ENCODE peak calls at places on chromosomes 11 and 22, in five cellular contexts. J is HepG2, T is H1, Z is GM12892, G is GM12878. L is an unnamed sample.
A peak's percentile ranks its signal among the peaks of the same experiment; 100 is the strongest.

GRCh38 chr11:93606314-93606713 is 55.2 kb upstream of the CEP295 start:
- DNase-seq in J (no peak), T (no peak), Z (no peak), G (no peak), L (no peak)

GRCh38 chr22:43185860-43186261 is 1.1 kb downstream of the TTLL12 start:
- DNase-seq in J (peak; percentile 45), T (no peak), Z (no peak), G (no peak), L (no peak)

GRCh38 chr22:36862251-36863242 is 1.7 kb downstream of the NCF4 start:
- DNase-seq in J (no peak), T (no peak), Z (peak; percentile 62), G (peak; percentile 73), L (peak; percentile 57)

GRCh38 chr11:43825217-43825816 is 55.3 kb upstream of the ALKBH3 start:
- DNase-seq in J (peak; percentile 8), T (no peak), Z (no peak), G (no peak), L (no peak)

GRCh38 chr11:269146-269890 is 8.9 kb upstream of the NLRP6 start:
- DNase-seq in J (peak; percentile 21), T (no peak), Z (no peak), G (peak; percentile 99), L (no peak)

GRCh38 chr11:1482581-1483444 is 3.8 kb downstream of the MOB2 start:
- DNase-seq in J (no peak), T (no peak), Z (no peak), G (no peak), L (no peak)

GRCh38 chr11:10387209-10388083 is 67.6 kb upstream of the AMPD3 start:
- DNase-seq in J (no peak), T (no peak), Z (no peak), G (no peak), L (no peak)

GRCh38 chr11:57458410-57459111 is 1.8 kb upstream of the RTN4RL2 start:
- DNase-seq in J (no peak), T (no peak), Z (no peak), G (no peak), L (no peak)

GRCh38 chr22:27487600-27488450 is 313.7 kb downstream of the MN1 start:
- DNase-seq in J (peak; percentile 33), T (no peak), Z (no peak), G (no peak), L (no peak)

GRCh38 chr11:62088331-62088933 is 35.4 kb upstream of the INCENP start:
- DNase-seq in J (no peak), T (no peak), Z (no peak), G (no peak), L (no peak)

GRCh38 chr22:28435960-28436359 is 243.7 kb downstream of the TTC28 start:
- DNase-seq in J (no peak), T (no peak), Z (no peak), G (no peak), L (no peak)

GRCh38 chr11:1105183-1105565 is 30.5 kb downstream of the MUC2 start:
- DNase-seq in J (no peak), T (no peak), Z (no peak), G (no peak), L (no peak)

GRCh38 chr11:119918356-119918755 is 189.4 kb upstream of the NECTIN1 start:
- DNase-seq in J (no peak), T (no peak), Z (no peak), G (no peak), L (no peak)

GRCh38 chr11:42770444-42771065 is 541.2 kb upstream of the API5 start:
- DNase-seq in J (peak; percentile 30), T (peak; percentile 7), Z (peak; percentile 4), G (no peak), L (peak; percentile 20)

GRCh38 chr11:107430525-107430924 is 27.1 kb downstream of the CWF19L2 start:
- DNase-seq in J (no peak), T (no peak), Z (no peak), G (no peak), L (no peak)

GRCh38 chr11:7060828-7061227 is 28.0 kb upstream of the RBMXL2 start:
- DNase-seq in J (no peak), T (no peak), Z (no peak), G (no peak), L (no peak)

GRCh38 chr11:93845181-93846092 is 5.0 kb downstream of the VSTM5 start:
- DNase-seq in J (no peak), T (no peak), Z (no peak), G (no peak), L (no peak)

GRCh38 chr11:134181707-134182106 is 42.1 kb downstream of the NCAPD3 start:
- DNase-seq in J (no peak), T (no peak), Z (no peak), G (no peak), L (no peak)

GRCh38 chr11:73308963-73309960 is 1.2 kb downstream of the ARHGEF17 start:
- DNase-seq in J (peak; percentile 92), T (no peak), Z (no peak), G (no peak), L (no peak)

GRCh38 chr11:57072640-57073039 is 83.9 kb downstream of the OR5AK2 start:
- DNase-seq in J (no peak), T (no peak), Z (no peak), G (no peak), L (no peak)

GRCh38 chr11:106379712-106380111 is 302.2 kb downstream of the AASDHPPT start:
- DNase-seq in J (no peak), T (no peak), Z (no peak), G (no peak), L (no peak)

GRCh38 chr11:83002047-83002446 is 69.7 kb downstream of the RAB30 start:
- DNase-seq in J (no peak), T (no peak), Z (no peak), G (no peak), L (no peak)

GRCh38 chr11:69003301-69003865 is 9.7 kb downstream of the MRGPRF start:
- DNase-seq in J (no peak), T (no peak), Z (peak; percentile 18), G (no peak), L (no peak)

GRCh38 chr11:20066783-20067156 is 93.5 kb downstream of the DBX1 start:
- DNase-seq in J (no peak), T (no peak), Z (no peak), G (no peak), L (no peak)

GRCh38 chr22:32752868-32753520 is 48.5 kb upstream of the TIMP3 start:
- DNase-seq in J (no peak), T (no peak), Z (no peak), G (no peak), L (no peak)

GRCh38 chr11:69387409-69387885 is 93.5 kb downstream of the MYEOV start:
- DNase-seq in J (no peak), T (no peak), Z (no peak), G (no peak), L (no peak)

GRCh38 chr22:29517215-29517908 is 36.2 kb downstream of the THOC5 start:
- DNase-seq in J (no peak), T (no peak), Z (no peak), G (no peak), L (no peak)

GRCh38 chr11:13238879-13239514 is 38.6 kb upstream of the BMAL1 start:
- DNase-seq in J (peak; percentile 35), T (no peak), Z (no peak), G (no peak), L (peak; percentile 12)

GRCh38 chr11:63015521-63016215 is at the start of gene SLC22A8:
- DNase-seq in J (peak; percentile 50), T (no peak), Z (no peak), G (no peak), L (no peak)

GRCh38 chr11:121649798-121650197 is 197.0 kb upstream of the SORL1-AS1 start:
- DNase-seq in J (no peak), T (no peak), Z (no peak), G (no peak), L (no peak)

DNA sequence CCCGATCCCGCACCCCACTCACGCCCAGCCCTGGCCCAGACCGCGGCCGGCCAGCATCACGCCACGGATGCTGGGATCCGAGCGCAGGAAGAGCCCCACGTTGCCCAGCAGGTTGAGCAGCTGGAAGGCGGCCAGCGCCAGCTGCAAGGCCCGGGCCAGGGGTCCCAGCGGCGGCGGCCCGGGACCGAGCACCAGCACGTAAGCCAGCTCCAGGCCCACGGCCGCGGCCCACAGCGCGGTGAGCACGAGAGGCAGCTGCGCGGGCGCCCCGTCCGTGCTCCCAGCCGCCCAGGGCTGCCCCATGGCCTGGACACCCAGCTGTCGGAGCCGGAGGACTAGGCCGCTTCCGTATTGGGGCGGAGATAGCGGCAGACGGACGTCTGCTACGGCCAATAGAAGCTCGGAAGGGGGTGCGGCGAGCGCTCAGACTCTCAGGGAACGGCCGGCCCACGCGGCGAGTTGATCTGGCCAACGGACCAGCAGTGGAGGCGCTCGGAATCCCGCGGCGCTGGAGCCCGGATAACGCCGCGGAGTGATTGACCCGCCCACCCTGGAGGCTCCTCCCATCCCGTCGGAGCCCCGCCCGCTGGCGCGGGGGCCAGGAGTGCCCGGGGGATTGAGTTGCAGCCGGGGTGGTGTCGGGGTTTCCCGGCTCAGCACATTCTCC is at the start of gene ZDHHC24:
- DNase-seq in J (peak; percentile 92), T (peak; percentile 85), Z (peak; percentile 96), G (peak; percentile 81), L (peak; percentile 97)
- TF ChIP-seq POLR2AphosphoS5 in J (peak; percentile 60), T (no peak), Z (peak; percentile 37), G (peak; percentile 63), L (no peak)

DNA sequence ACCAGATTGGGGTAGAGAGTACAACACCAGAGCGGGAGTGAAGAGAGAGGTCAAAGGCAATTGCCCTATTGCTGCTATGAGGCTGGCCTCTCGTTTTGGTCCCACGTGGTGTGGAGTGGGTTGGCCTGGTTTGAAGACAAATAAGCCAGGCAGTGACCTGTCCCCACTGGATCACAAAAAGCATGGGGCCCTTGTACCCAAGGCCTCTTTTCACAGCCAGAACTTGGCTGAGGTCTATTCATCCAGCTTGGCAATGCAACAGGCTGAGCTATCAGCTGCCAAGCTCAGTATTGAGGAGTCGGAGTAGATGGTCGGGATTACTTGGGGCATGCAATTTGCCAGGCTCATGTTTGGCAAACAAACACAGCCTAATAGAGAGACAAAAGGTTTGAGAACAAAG is 19.2 kb upstream of the GALNT18 start:
- DNase-seq in J (no peak), T (no peak), Z (no peak), G (no peak), L (no peak)
- TF ChIP-seq TAF1 in J (no peak), T (no peak), Z (no peak), G (no peak), L (no peak)

DNA sequence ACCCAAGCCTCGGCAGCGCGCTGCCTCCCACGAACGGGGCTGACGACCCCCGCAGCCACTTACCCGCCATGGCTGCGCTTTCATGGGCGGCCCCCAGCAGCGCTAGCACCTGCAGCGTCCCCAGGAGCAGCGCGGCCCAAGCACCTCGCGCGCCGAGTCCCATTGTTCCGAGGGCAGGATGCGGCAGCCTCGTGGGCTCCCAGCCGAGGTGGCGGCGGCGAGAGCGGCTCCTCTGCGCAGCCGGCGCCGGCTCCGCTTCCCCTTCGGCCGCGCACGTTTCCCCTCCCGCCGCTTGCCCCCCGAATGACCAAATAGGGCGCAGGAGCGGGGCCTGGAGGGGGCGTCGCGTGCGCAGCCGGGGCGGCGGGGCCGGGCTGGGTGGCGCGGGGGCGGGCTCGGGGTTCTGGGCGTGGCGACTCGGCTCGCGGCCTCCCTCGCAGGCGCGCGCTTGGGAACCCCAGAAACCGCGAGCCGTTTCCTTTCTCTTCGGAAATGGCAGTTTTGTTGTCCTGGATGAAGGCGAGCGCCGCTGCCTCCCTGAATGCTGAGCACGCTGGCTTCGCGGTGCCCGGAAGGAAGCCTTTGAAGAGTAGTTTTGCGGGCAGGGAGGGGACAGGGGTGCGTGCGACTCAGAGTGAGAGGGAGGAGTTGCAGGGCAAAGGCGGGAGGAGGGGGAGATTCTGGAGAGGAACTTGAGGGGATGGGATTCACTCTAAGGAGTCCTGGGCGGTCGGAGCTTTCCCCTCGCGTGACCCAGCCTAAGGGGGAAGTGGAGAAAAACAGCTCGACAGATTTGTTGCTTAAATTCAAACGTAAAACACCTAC is at the start of gene TMEM123:
- DNase-seq in J (peak; percentile 71), T (peak; percentile 33), Z (peak; percentile 66), G (no peak), L (peak; percentile 64)
- TF ChIP-seq POLR2A in J (peak; percentile 48), T (no peak), Z (peak; percentile 89), G (peak; percentile 96), L (peak; percentile 35)

GRCh38 chr11:100673063-100673462 is 14.0 kb upstream of the ARHGAP42 start:
- DNase-seq in J (no peak), T (no peak), Z (no peak), G (no peak), L (no peak)
- TF ChIP-seq POLR2AphosphoS5 in J (no peak), T (no peak), Z (no peak), G (no peak), L (no peak)

L was measured in GM12891.